ENCODE peak calls at places on chromosomes 4 and X, in four cellular contexts. A is IMR-90, X is H9, O is mesendoderm. M is an unnamed sample.

GRCh38 chr4:10118355-10119004 is 1.9 kb upstream of the WDR1 start:
- DNase-seq in A (no peak), X (no peak), O (no peak), M (no peak)

GRCh38 chr4:176270669-176271068 is 1.6 kb upstream of the ASB5 start:
- DNase-seq in A (peak), X (no peak), O (peak), M (peak)

GRCh38 chr4:5704276-5704675 is 4.1 kb downstream of the EVC2 start:
- DNase-seq in A (no peak), X (no peak), O (no peak), M (no peak)

GRCh38 chrX:63657821-63658220 is 127.2 kb downstream of the ARHGEF9 start:
- DNase-seq in A (peak), X (no peak), O (peak), M (no peak)

GRCh38 chr4:55028196-55028595 is 97.2 kb downstream of the KDR start:
- DNase-seq in A (no peak), X (peak), O (no peak), M (no peak)

GRCh38 chr4:48779095-48779997 is 733 bp downstream of the FRYL start:
- DNase-seq in A (peak), X (peak), O (peak), M (peak)

GRCh38 chr4:75432683-75433082 is 81.5 kb downstream of the RCHY1 start:
- DNase-seq in A (peak), X (peak), O (peak), M (no peak)

GRCh38 chr4:104330125-104330524 is 164.6 kb downstream of the CXXC4 start:
- DNase-seq in A (no peak), X (no peak), O (no peak), M (no peak)

GRCh38 chrX:54292755-54293154 is 65.1 kb downstream of the WNK3 start:
- DNase-seq in A (no peak), X (no peak), O (no peak), M (no peak)

GRCh38 chrX:110180176-110180927 is 137.5 kb downstream of the AMMECR1 start:
- DNase-seq in A (peak), X (no peak), O (peak), M (no peak)

GRCh38 chr4:54473077-54473545 is 184.6 kb upstream of the KIT start:
- DNase-seq in A (peak), X (no peak), O (no peak), M (no peak)

GRCh38 chr4:158949094-158949493 is 153.8 kb upstream of the RAPGEF2 start:
- DNase-seq in A (peak), X (no peak), O (no peak), M (no peak)

GRCh38 chr4:2049811-2050210 is 9.3 kb upstream of the NAT8L start:
- DNase-seq in A (no peak), X (no peak), O (no peak), M (peak)

GRCh38 chr4:20299515-20299914 is 47.8 kb downstream of the SLIT2 start:
- DNase-seq in A (peak), X (no peak), O (peak), M (no peak)

GRCh38 chrX:74242050-74242449 is 61.9 kb upstream of the ZCCHC13 start:
- DNase-seq in A (peak), X (no peak), O (no peak), M (no peak)

GRCh38 chr4:176840166-176840565 is 47.4 kb upstream of the VEGFC start:
- DNase-seq in A (peak), X (no peak), O (no peak), M (no peak)

GRCh38 chr4:151485541-151486131 is 76.7 kb downstream of the FHIP1A start:
- DNase-seq in A (no peak), X (peak), O (peak), M (no peak)

GRCh38 chr4:105022811-105023667 is 123.6 kb upstream of the TET2 start:
- DNase-seq in A (peak), X (no peak), O (peak), M (no peak)

GRCh38 chrX:150692837-150693781 is at the start of gene MTMR1:
- DNase-seq in A (no peak), X (no peak), O (peak), M (no peak)

GRCh38 chrX:70172226-70172625 is 5.1 kb upstream of the DGAT2L6 start:
- DNase-seq in A (peak), X (no peak), O (no peak), M (no peak)

GRCh38 chr4:1187182-1187581 is 14.8 kb upstream of the SPON2 start:
- DNase-seq in A (peak), X (no peak), O (no peak), M (no peak)

GRCh38 chr4:38620527-38620926 is 43.5 kb upstream of the KLF3 start:
- DNase-seq in A (no peak), X (no peak), O (no peak), M (no peak)

GRCh38 chrX:6599230-6599629 is 64.3 kb upstream of the VCX3A start:
- DNase-seq in A (no peak), X (no peak), O (no peak), M (no peak)

GRCh38 chrX:23493941-23494374 is 159.3 kb downstream of the PTCHD1 start:
- DNase-seq in A (no peak), X (no peak), O (peak), M (no peak)

GRCh38 chrX:129798888-129799287 is 19.1 kb downstream of the SASH3 start:
- DNase-seq in A (no peak), X (no peak), O (no peak), M (no peak)

GRCh38 chr4:15385928-15386327 is 41.9 kb upstream of the C1QTNF7 start:
- DNase-seq in A (no peak), X (no peak), O (no peak), M (no peak)

GRCh38 chrX:25202827-25203226 is 187.1 kb upstream of the ARX start:
- DNase-seq in A (no peak), X (no peak), O (no peak), M (no peak)

GRCh38 chrX:9342581-9343051 is 122.2 kb upstream of the TBL1X start:
- DNase-seq in A (peak), X (peak), O (peak), M (peak)

GRCh38 chrX:71604141-71604540 is 14.2 kb downstream of the CXCR3 start:
- DNase-seq in A (peak), X (no peak), O (peak), M (no peak)

GRCh38 chrX:151680805-151681204 is 14.5 kb upstream of the PRRG3 start:
- DNase-seq in A (peak), X (peak), O (peak), M (peak)

GRCh38 chr4:16827762-16828724 is 70.4 kb downstream of the LDB2 start:
- DNase-seq in A (peak), X (no peak), O (peak), M (no peak)

GRCh38 chr4:83932996-83933395 is 397.1 kb downstream of the GPAT3 start:
- DNase-seq in A (peak), X (no peak), O (no peak), M (no peak)

GRCh38 chr4:80434238-80434637 is 98.7 kb downstream of the CFAP299 start:
- DNase-seq in A (peak), X (no peak), O (no peak), M (no peak)

GRCh38 chrX:86263526-86263925 is 115.3 kb downstream of the DACH2 start:
- DNase-seq in A (no peak), X (peak), O (peak), M (no peak)

DNA sequence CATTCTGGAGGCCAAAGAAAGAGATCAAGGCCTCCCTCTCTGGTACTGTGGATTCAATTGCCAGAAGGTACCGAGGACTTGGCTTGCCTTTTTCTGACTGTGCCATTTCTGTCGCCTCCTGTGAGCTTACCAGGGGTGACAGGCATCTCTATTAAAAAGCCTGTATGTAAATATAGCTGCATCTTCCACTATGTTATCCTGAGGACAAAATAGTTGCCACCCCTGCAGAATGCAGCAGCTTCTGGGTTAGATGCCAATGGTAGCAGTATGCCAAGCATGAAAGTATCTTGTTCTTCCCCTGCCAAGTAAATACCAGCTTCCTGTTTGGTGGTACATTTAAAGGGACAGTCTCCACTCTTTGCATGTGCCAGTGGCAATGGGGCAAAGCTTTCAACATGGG is 10.7 kb downstream of the TRPC5OS start:
- DNase-seq in A (no peak), X (no peak), O (no peak), M (no peak)
- H3K56ac ChIP-seq in A (no peak), X (no peak), O (no peak), M (no peak)

GRCh38 chr4:153773236-153773690 is 13.4 kb upstream of the RNF175 start:
- DNase-seq in A (no peak), X (peak), O (peak), M (no peak)
- H3K56ac ChIP-seq in A (no peak), X (no peak), O (no peak), M (no peak)

GRCh38 chr4:162682651-162683050 is 484.0 kb downstream of the NAF1 start:
- DNase-seq in A (no peak), X (no peak), O (peak), M (no peak)
- H3K56ac ChIP-seq in A (no peak), X (no peak), O (no peak), M (no peak)

GRCh38 chr4:162644346-162644745 is 480.5 kb upstream of the FSTL5 start:
- DNase-seq in A (no peak), X (no peak), O (peak), M (no peak)
- H3K56ac ChIP-seq in A (no peak), X (no peak), O (no peak), M (no peak)

DNA sequence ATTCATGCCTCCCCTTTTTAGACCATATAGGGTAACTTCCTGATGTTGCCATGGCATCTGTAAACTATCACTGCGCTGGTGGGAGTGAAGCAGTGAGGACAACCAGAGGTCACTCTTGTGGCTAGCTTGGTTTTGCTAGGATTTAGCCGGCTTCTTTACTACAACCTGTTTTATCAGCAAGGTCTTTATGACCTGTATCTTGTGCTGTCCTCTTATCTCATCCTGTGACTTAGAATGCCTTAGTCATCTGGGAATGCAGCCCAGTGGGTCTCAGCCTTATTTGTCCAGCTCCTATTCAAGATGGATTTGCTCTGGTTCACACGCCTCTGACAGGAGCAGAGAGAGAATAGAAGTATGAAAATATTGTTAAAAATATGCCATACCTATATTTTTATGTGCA is 355.7 kb downstream of the ADGRL3 start:
- DNase-seq in A (peak), X (no peak), O (peak), M (no peak)
- H3K56ac ChIP-seq in A (no peak), X (no peak), O (no peak), M (no peak)